ENCODE peak calls at places on chromosomes 12 and 14, in six cellular contexts. N is H54, A is nucleus accumbens, V is kidney tubule cell, W is right atrium auricular region, E is Ammon's horn. Y is an unnamed sample.

GRCh38 chr12:54017027-54017788 is 8.4 kb downstream of the HOXC8 start:
- DNase-seq in N (peak; percentile 63), A (no peak), W (no peak), V (peak; percentile 77), E (no peak), Y (no peak)

GRCh38 chr12:110538869-110539622 is 36.9 kb downstream of the RAD9B start:
- DNase-seq in A (no peak), V (no peak), W (no peak), E (no peak), N (no peak), Y (no peak)

GRCh38 chr14:64191756-64192155 is 102.4 kb downstream of the ESR2 start:
- DNase-seq in W (no peak), A (no peak), E (no peak), N (peak; percentile 56), V (peak; percentile 82), Y (no peak)

GRCh38 chr12:6452245-6452731 is 446 bp downstream of the TAPBPL start:
- DNase-seq in E (peak; percentile 54), A (no peak), N (peak; percentile 38), V (no peak), W (no peak), Y (no peak)

GRCh38 chr12:120654656-120655055 is 14.2 kb downstream of the CABP1 start:
- DNase-seq in W (peak; percentile 62), N (no peak), A (no peak), V (no peak), E (no peak), Y (no peak)

GRCh38 chr14:68787235-68787727 is 5.6 kb downstream of the ZFP36L1 start:
- DNase-seq in E (peak; percentile 28), V (no peak), W (peak; percentile 66), A (no peak), N (no peak), Y (no peak)

GRCh38 chr14:99718031-99718810 is 34.1 kb downstream of the CYP46A1 start:
- DNase-seq in N (no peak), A (no peak), E (no peak), V (no peak), W (peak; percentile 44), Y (no peak)

GRCh38 chr12:113196996-113197395 is 11.5 kb downstream of the RITA1 start:
- DNase-seq in E (peak; percentile 90), V (peak; percentile 75), W (peak; percentile 82), N (peak; percentile 58), A (no peak), Y (peak; percentile 69)

GRCh38 chr12:120047072-120047471 is 58.0 kb downstream of the BICDL1 start:
- DNase-seq in N (no peak), A (no peak), V (peak; percentile 61), E (no peak), W (no peak), Y (no peak)

GRCh38 chr14:76666746-76667145 is 94.5 kb upstream of the VASH1 start:
- DNase-seq in E (no peak), N (no peak), A (no peak), V (no peak), W (no peak), Y (no peak)

GRCh38 chr14:56423591-56423991 is 156.0 kb upstream of the TMEM260 start:
- DNase-seq in W (no peak), E (no peak), A (no peak), N (no peak), V (no peak), Y (no peak)

GRCh38 chr14:23146423-23146910 is 27.4 kb upstream of the CEBPE start:
- DNase-seq in A (no peak), N (no peak), W (no peak), E (no peak), V (no peak), Y (no peak)

GRCh38 chr12:77190022-77190421 is 124.7 kb upstream of the E2F7 start:
- DNase-seq in N (no peak), W (no peak), A (no peak), V (no peak), E (no peak), Y (no peak)

GRCh38 chr12:68648179-68648578 is 37.5 kb downstream of the RAP1B start:
- DNase-seq in E (no peak), N (no peak), A (no peak), V (no peak), W (no peak), Y (no peak)

GRCh38 chr12:45583011-45583657 is 146.4 kb upstream of the ARID2 start:
- DNase-seq in W (no peak), E (peak; percentile 9), N (no peak), A (no peak), V (no peak), Y (no peak)

GRCh38 chr14:22174412-22174811 is 414.6 kb downstream of the DAD1 start:
- DNase-seq in E (no peak), A (no peak), V (peak; percentile 77), W (no peak), N (no peak), Y (no peak)

GRCh38 chr14:58789756-58790155 is 152.0 kb downstream of the DACT1 start:
- DNase-seq in E (no peak), V (no peak), A (no peak), N (no peak), W (no peak), Y (no peak)

GRCh38 chr14:24673534-24674203 is 39.7 kb upstream of the GZMB start:
- DNase-seq in W (no peak), V (no peak), A (no peak), E (no peak), N (no peak), Y (no peak)

GRCh38 chr12:116571089-116571488 is 11.9 kb downstream of the MAP1LC3B2 start:
- DNase-seq in V (no peak), W (no peak), E (no peak), N (no peak), A (no peak), Y (no peak)